ENCODE peak calls at places on chromosomes 13 and 19, in ten cellular contexts. One of them, this sample, is unnamed.

GRCh38 chr19:58054792-58055482 is 4.1 kb upstream of the ZNF135 start:
- DNase-seq in Panc1: no peak
- DNase-seq in prostate gland: no peak
- DNase-seq in GM12891: no peak
- DNase-seq in vagina: no peak
- DNase-seq in HL-60: no peak
- DNase-seq in HCT116: no peak
- DNase-seq in breast epithelium: peak
- DNase-seq in transverse colon: peak
- DNase-seq in GM23338: peak
- DNase-seq in this sample: no peak

GRCh38 chr13:77387607-77388200 is 60.8 kb upstream of the MYCBP2 start:
- DNase-seq in HCT116: no peak
- DNase-seq in breast epithelium: peak
- DNase-seq in HL-60: no peak
- DNase-seq in GM12891: no peak
- DNase-seq in prostate gland: no peak
- DNase-seq in GM23338: no peak
- DNase-seq in transverse colon: no peak
- DNase-seq in Panc1: no peak
- DNase-seq in vagina: peak
- DNase-seq in this sample: no peak

GRCh38 chr19:11092181-11092538 is 2.9 kb downstream of the LDLR start:
- DNase-seq in transverse colon: no peak
- DNase-seq in GM23338: no peak
- DNase-seq in HL-60: peak
- DNase-seq in HCT116: peak
- DNase-seq in breast epithelium: no peak
- DNase-seq in GM12891: no peak
- DNase-seq in vagina: no peak
- DNase-seq in Panc1: no peak
- DNase-seq in prostate gland: no peak
- DNase-seq in this sample: no peak

GRCh38 chr13:102555914-102556553 is 40.8 kb upstream of the TPP2 start:
- DNase-seq in HCT116: peak
- DNase-seq in prostate gland: no peak
- DNase-seq in HL-60: peak
- DNase-seq in vagina: no peak
- DNase-seq in GM23338: peak
- DNase-seq in GM12891: peak
- DNase-seq in transverse colon: no peak
- DNase-seq in breast epithelium: no peak
- DNase-seq in Panc1: peak
- DNase-seq in this sample: no peak

GRCh38 chr13:40172878-40173277 is 493.6 kb downstream of the FOXO1 start:
- DNase-seq in breast epithelium: no peak
- DNase-seq in GM12891: no peak
- DNase-seq in GM23338: no peak
- DNase-seq in prostate gland: no peak
- DNase-seq in HCT116: no peak
- DNase-seq in HL-60: no peak
- DNase-seq in vagina: no peak
- DNase-seq in transverse colon: no peak
- DNase-seq in Panc1: no peak
- DNase-seq in this sample: no peak

GRCh38 chr13:91278888-91279287 is 68.6 kb upstream of the MIR17HG start:
- DNase-seq in vagina: no peak
- DNase-seq in transverse colon: no peak
- DNase-seq in GM23338: no peak
- DNase-seq in breast epithelium: no peak
- DNase-seq in Panc1: no peak
- DNase-seq in HCT116: no peak
- DNase-seq in prostate gland: no peak
- DNase-seq in GM12891: no peak
- DNase-seq in HL-60: peak
- DNase-seq in this sample: no peak

GRCh38 chr13:100128838-100129237 is 39.9 kb downstream of the PCCA start:
- DNase-seq in HL-60: no peak
- DNase-seq in HCT116: no peak
- DNase-seq in Panc1: no peak
- DNase-seq in prostate gland: no peak
- DNase-seq in GM23338: no peak
- DNase-seq in GM12891: no peak
- DNase-seq in breast epithelium: no peak
- DNase-seq in vagina: no peak
- DNase-seq in transverse colon: no peak
- DNase-seq in this sample: no peak

GRCh38 chr13:83879431-83880171 is 2.7 kb downstream of the SLITRK1 start:
- DNase-seq in HL-60: no peak
- DNase-seq in breast epithelium: no peak
- DNase-seq in HCT116: no peak
- DNase-seq in Panc1: no peak
- DNase-seq in vagina: no peak
- DNase-seq in transverse colon: no peak
- DNase-seq in GM23338: peak
- DNase-seq in prostate gland: no peak
- DNase-seq in GM12891: no peak
- DNase-seq in this sample: no peak

GRCh38 chr13:112724788-112725345 is 35.0 kb downstream of the ATP11A start:
- DNase-seq in transverse colon: no peak
- DNase-seq in HL-60: no peak
- DNase-seq in Panc1: no peak
- DNase-seq in HCT116: no peak
- DNase-seq in prostate gland: no peak
- DNase-seq in breast epithelium: no peak
- DNase-seq in vagina: no peak
- DNase-seq in GM23338: no peak
- DNase-seq in GM12891: no peak
- DNase-seq in this sample: no peak

GRCh38 chr13:110265341-110265681 is 41.6 kb downstream of the COL4A1 start:
- DNase-seq in GM23338: no peak
- DNase-seq in HL-60: no peak
- DNase-seq in prostate gland: no peak
- DNase-seq in breast epithelium: no peak
- DNase-seq in transverse colon: no peak
- DNase-seq in Panc1: no peak
- DNase-seq in GM12891: no peak
- DNase-seq in HCT116: no peak
- DNase-seq in vagina: no peak
- DNase-seq in this sample: no peak
- TF ChIP-seq POLR2AphosphoS5 in GM23338: no peak
- TF ChIP-seq POLR2AphosphoS5 in HL-60: no peak
- TF ChIP-seq POLR2AphosphoS5 in prostate gland: no peak
- TF ChIP-seq POLR2AphosphoS5 in breast epithelium: no peak
- TF ChIP-seq POLR2AphosphoS5 in transverse colon: no peak
- TF ChIP-seq POLR2AphosphoS5 in Panc1: no peak
- TF ChIP-seq POLR2AphosphoS5 in GM12891: no peak
- TF ChIP-seq POLR2AphosphoS5 in HCT116: no peak
- TF ChIP-seq POLR2AphosphoS5 in vagina: no peak
- TF ChIP-seq POLR2AphosphoS5 in this sample: no peak

GRCh38 chr19:34269081-34269480 is 14.7 kb downstream of the GARRE1 start:
- DNase-seq in GM12891: no peak
- DNase-seq in transverse colon: no peak
- DNase-seq in GM23338: no peak
- DNase-seq in Panc1: no peak
- DNase-seq in HCT116: no peak
- DNase-seq in prostate gland: no peak
- DNase-seq in breast epithelium: no peak
- DNase-seq in vagina: no peak
- DNase-seq in HL-60: no peak
- DNase-seq in this sample: no peak

GRCh38 chr19:34274284-34274826 is 20.0 kb downstream of the GARRE1 start:
- DNase-seq in transverse colon: no peak
- DNase-seq in GM23338: no peak
- DNase-seq in prostate gland: no peak
- DNase-seq in GM12891: no peak
- DNase-seq in Panc1: no peak
- DNase-seq in vagina: no peak
- DNase-seq in HL-60: no peak
- DNase-seq in HCT116: no peak
- DNase-seq in breast epithelium: no peak
- DNase-seq in this sample: no peak

GRCh38 chr19:34273121-34273845 is 18.9 kb downstream of the GARRE1 start:
- DNase-seq in GM23338: no peak
- DNase-seq in HL-60: no peak
- DNase-seq in GM12891: no peak
- DNase-seq in HCT116: no peak
- DNase-seq in vagina: no peak
- DNase-seq in breast epithelium: no peak
- DNase-seq in Panc1: no peak
- DNase-seq in transverse colon: no peak
- DNase-seq in prostate gland: no peak
- DNase-seq in this sample: no peak

GRCh38 chr19:34269489-34269888 is 15.1 kb downstream of the GARRE1 start:
- DNase-seq in HL-60: no peak
- DNase-seq in transverse colon: no peak
- DNase-seq in vagina: no peak
- DNase-seq in GM23338: no peak
- DNase-seq in HCT116: no peak
- DNase-seq in breast epithelium: no peak
- DNase-seq in prostate gland: no peak
- DNase-seq in GM12891: no peak
- DNase-seq in Panc1: no peak
- DNase-seq in this sample: no peak

DNA sequence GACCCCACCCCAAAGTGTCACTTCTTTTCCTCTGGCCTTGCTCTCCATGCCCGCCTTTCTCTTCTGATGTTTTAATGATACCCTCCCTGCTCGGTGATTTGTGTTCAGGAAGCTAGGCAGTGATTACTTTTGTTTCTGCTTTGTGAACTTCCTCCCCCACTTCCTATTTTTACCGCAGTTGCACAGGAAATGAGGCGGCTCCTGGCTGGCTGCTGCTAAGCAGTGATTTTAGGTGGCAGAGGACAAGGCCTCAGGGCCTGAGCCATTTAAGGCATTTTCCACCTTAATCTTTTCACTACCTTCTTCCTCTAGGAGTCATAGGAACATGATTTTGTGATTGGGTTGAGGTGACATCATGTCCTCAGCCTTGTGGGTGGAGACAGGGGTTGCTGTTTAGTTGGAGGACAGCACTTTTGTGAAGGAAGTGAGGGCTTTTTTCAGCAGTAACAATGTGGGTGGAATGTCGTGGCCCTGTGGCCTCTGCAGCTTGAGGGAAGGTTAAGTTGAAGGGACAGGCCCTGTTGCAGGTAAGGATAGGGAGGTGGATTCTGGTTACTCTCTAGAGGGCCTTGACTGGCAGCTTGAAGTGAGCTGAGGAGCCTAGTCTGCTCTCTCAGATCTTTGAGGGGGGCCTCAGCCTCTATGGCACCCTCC is 15.7 kb downstream of the GARRE1 start:
- DNase-seq in HCT116: no peak
- DNase-seq in Panc1: no peak
- DNase-seq in GM23338: peak
- DNase-seq in GM12891: peak
- DNase-seq in vagina: no peak
- DNase-seq in HL-60: peak
- DNase-seq in breast epithelium: peak
- DNase-seq in transverse colon: peak
- DNase-seq in prostate gland: no peak
- DNase-seq in this sample: peak
- TF ChIP-seq POLR2AphosphoS5 in HCT116: no peak
- TF ChIP-seq POLR2AphosphoS5 in Panc1: no peak
- TF ChIP-seq POLR2AphosphoS5 in GM23338: no peak
- TF ChIP-seq POLR2AphosphoS5 in GM12891: no peak
- TF ChIP-seq POLR2AphosphoS5 in vagina: no peak
- TF ChIP-seq POLR2AphosphoS5 in HL-60: peak
- TF ChIP-seq POLR2AphosphoS5 in breast epithelium: peak
- TF ChIP-seq POLR2AphosphoS5 in transverse colon: peak
- TF ChIP-seq POLR2AphosphoS5 in prostate gland: peak
- TF ChIP-seq POLR2AphosphoS5 in this sample: no peak

DNA sequence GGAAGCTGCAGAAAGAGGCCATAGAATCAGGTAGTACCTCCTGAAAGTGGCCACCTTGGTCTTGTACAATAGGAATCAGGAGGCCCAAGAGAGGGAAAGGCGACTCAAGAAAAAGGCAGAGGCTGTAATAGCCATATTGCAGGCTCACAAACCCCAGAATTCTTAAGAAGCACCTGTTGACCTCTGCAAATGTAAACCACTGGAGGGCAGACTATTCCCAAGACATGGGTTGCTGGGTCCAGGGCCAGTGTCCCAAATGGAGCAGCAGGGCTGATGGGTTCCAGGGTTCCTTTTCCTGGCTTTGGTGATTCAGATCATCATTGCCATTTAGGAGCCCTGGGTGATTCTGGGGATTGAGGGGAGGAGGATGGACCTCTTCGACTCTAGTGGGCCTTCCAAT is 167.6 kb downstream of the B3GLCT start:
- DNase-seq in transverse colon: no peak
- DNase-seq in prostate gland: no peak
- DNase-seq in GM23338: peak
- DNase-seq in GM12891: no peak
- DNase-seq in Panc1: no peak
- DNase-seq in breast epithelium: no peak
- DNase-seq in vagina: no peak
- DNase-seq in HCT116: no peak
- DNase-seq in HL-60: no peak
- DNase-seq in this sample: no peak
- TF ChIP-seq POLR2AphosphoS5 in transverse colon: no peak
- TF ChIP-seq POLR2AphosphoS5 in prostate gland: no peak
- TF ChIP-seq POLR2AphosphoS5 in GM23338: no peak
- TF ChIP-seq POLR2AphosphoS5 in GM12891: no peak
- TF ChIP-seq POLR2AphosphoS5 in Panc1: no peak
- TF ChIP-seq POLR2AphosphoS5 in breast epithelium: no peak
- TF ChIP-seq POLR2AphosphoS5 in vagina: no peak
- TF ChIP-seq POLR2AphosphoS5 in HCT116: no peak
- TF ChIP-seq POLR2AphosphoS5 in HL-60: no peak
- TF ChIP-seq POLR2AphosphoS5 in this sample: no peak

GRCh38 chr19:16157601-16158000 is 14.1 kb downstream of the HSH2D start:
- DNase-seq in vagina: no peak
- DNase-seq in HL-60: no peak
- DNase-seq in GM23338: no peak
- DNase-seq in breast epithelium: no peak
- DNase-seq in transverse colon: no peak
- DNase-seq in Panc1: no peak
- DNase-seq in GM12891: no peak
- DNase-seq in prostate gland: no peak
- DNase-seq in HCT116: no peak
- DNase-seq in this sample: no peak

GRCh38 chr19:16161848-16162247 is 11.5 kb downstream of the CIB3 start:
- DNase-seq in GM12891: no peak
- DNase-seq in breast epithelium: no peak
- DNase-seq in HCT116: peak
- DNase-seq in transverse colon: no peak
- DNase-seq in Panc1: peak
- DNase-seq in HL-60: no peak
- DNase-seq in vagina: no peak
- DNase-seq in GM23338: no peak
- DNase-seq in prostate gland: no peak
- DNase-seq in this sample: no peak

GRCh38 chr19:16159655-16160054 is 13.7 kb downstream of the CIB3 start:
- DNase-seq in prostate gland: no peak
- DNase-seq in HL-60: no peak
- DNase-seq in GM12891: no peak
- DNase-seq in GM23338: no peak
- DNase-seq in breast epithelium: no peak
- DNase-seq in Panc1: no peak
- DNase-seq in vagina: no peak
- DNase-seq in HCT116: no peak
- DNase-seq in transverse colon: no peak
- DNase-seq in this sample: no peak

GRCh38 chr19:16160943-16161560 is 12.3 kb downstream of the CIB3 start:
- DNase-seq in GM12891: no peak
- DNase-seq in prostate gland: no peak
- DNase-seq in transverse colon: peak
- DNase-seq in vagina: no peak
- DNase-seq in HCT116: peak
- DNase-seq in HL-60: no peak
- DNase-seq in breast epithelium: no peak
- DNase-seq in Panc1: peak
- DNase-seq in GM23338: no peak
- DNase-seq in this sample: no peak

GRCh38 chr19:16160445-16160942 is 12.8 kb downstream of the CIB3 start:
- DNase-seq in vagina: no peak
- DNase-seq in breast epithelium: no peak
- DNase-seq in GM23338: no peak
- DNase-seq in transverse colon: no peak
- DNase-seq in GM12891: no peak
- DNase-seq in HL-60: no peak
- DNase-seq in Panc1: no peak
- DNase-seq in prostate gland: no peak
- DNase-seq in HCT116: no peak
- DNase-seq in this sample: no peak
- TF ChIP-seq POLR2AphosphoS5 in vagina: no peak
- TF ChIP-seq POLR2AphosphoS5 in breast epithelium: no peak
- TF ChIP-seq POLR2AphosphoS5 in GM23338: no peak
- TF ChIP-seq POLR2AphosphoS5 in transverse colon: no peak
- TF ChIP-seq POLR2AphosphoS5 in GM12891: peak
- TF ChIP-seq POLR2AphosphoS5 in HL-60: no peak
- TF ChIP-seq POLR2AphosphoS5 in Panc1: no peak
- TF ChIP-seq POLR2AphosphoS5 in prostate gland: no peak
- TF ChIP-seq POLR2AphosphoS5 in HCT116: no peak
- TF ChIP-seq POLR2AphosphoS5 in this sample: no peak

This sample was measured in SK-N-MC.